ENCODE peak calls at places on chromosomes 6 and 20, in five cellular contexts. A is H7, S is HFF-Myc, M is psoas muscle, P is astrocyte of the cerebellum. J is an unnamed sample.

GRCh38 chr6:156778615-156779205 is 1.5 kb downstream of the ARID1B start:
- DNase-seq in A (peak; percentile 70), S (no peak), M (peak; percentile 75), P (no peak), J (no peak)

GRCh38 chr20:19922716-19923115 is 94.4 kb upstream of the NAA20 start:
- DNase-seq in A (no peak), S (no peak), M (no peak), P (no peak), J (no peak)

GRCh38 chr6:22544469-22544868 is 24.9 kb upstream of the HDGFL1 start:
- DNase-seq in A (no peak), S (no peak), M (no peak), P (no peak), J (no peak)

GRCh38 chr20:54433653-54434052 is 41.7 kb upstream of the DOK5 start:
- DNase-seq in A (no peak), S (no peak), M (no peak), P (no peak), J (no peak)

GRCh38 chr6:131858765-131859490 is 51.1 kb downstream of the ENPP1 start:
- DNase-seq in A (no peak), S (peak; percentile 48), M (no peak), P (peak; percentile 80), J (peak; percentile 37)

GRCh38 chr6:12112540-12113189 is 100.6 kb downstream of the HIVEP1 start:
- DNase-seq in A (peak; percentile 35), S (no peak), M (no peak), P (no peak), J (no peak)

GRCh38 chr6:131124341-131125071 is 10.8 kb upstream of the AKAP7 start:
- DNase-seq in A (no peak), S (no peak), M (no peak), P (no peak), J (no peak)

GRCh38 chr6:84263557-84263956 is 36.1 kb upstream of the CEP162 start:
- DNase-seq in A (no peak), S (no peak), M (no peak), P (no peak), J (no peak)

GRCh38 chr6:77368660-77369313 is 94.5 kb downstream of the HTR1B start:
- DNase-seq in A (no peak), S (no peak), M (peak; percentile 57), P (no peak), J (no peak)

GRCh38 chr6:47135772-47136171 is 93.6 kb upstream of the ADGRF1 start:
- DNase-seq in A (no peak), S (peak; percentile 85), M (no peak), P (peak; percentile 88), J (peak; percentile 92)

GRCh38 chr6:159790947-159791598 is 806 bp downstream of the MRPL18 start:
- DNase-seq in A (no peak), S (no peak), M (no peak), P (no peak), J (no peak)

GRCh38 chr20:19793716-19794115 is 35.7 kb downstream of the RIN2 start:
- DNase-seq in A (no peak), S (no peak), M (no peak), P (no peak), J (no peak)

GRCh38 chr20:4156411-4156810 is 141.1 kb upstream of the RNF24 start:
- DNase-seq in A (no peak), S (no peak), M (no peak), P (no peak), J (no peak)

GRCh38 chr6:22829070-22829469 is 259.7 kb downstream of the HDGFL1 start:
- DNase-seq in A (no peak), S (no peak), M (no peak), P (no peak), J (no peak)

GRCh38 chr6:11427827-11428245 is 109.7 kb upstream of the TMEM170B start:
- DNase-seq in A (no peak), S (no peak), M (no peak), P (peak; percentile 32), J (no peak)

GRCh38 chr6:129280719-129281118 is 397.8 kb downstream of the LAMA2 start:
- DNase-seq in A (no peak), S (no peak), M (no peak), P (no peak), J (no peak)

GRCh38 chr20:61917459-61917858 is 148.2 kb downstream of the TAF4 start:
- DNase-seq in A (no peak), S (no peak), M (no peak), P (no peak), J (no peak)

GRCh38 chr20:44552950-44553908 is 29.1 kb upstream of the PKIG start:
- DNase-seq in A (no peak), S (peak; percentile 84), M (no peak), P (peak; percentile 62), J (peak; percentile 58)

GRCh38 chr6:43444036-43444435 is 11.3 kb downstream of the DLK2 start:
- DNase-seq in A (peak; percentile 14), S (peak; percentile 60), M (no peak), P (no peak), J (no peak)

GRCh38 chr20:17854307-17854903 is 114.2 kb downstream of the SNX5 start:
- DNase-seq in A (peak; percentile 77), S (no peak), M (peak; percentile 79), P (no peak), J (no peak)

GRCh38 chr6:131532476-131533108 is 40.4 kb upstream of the ARG1 start:
- DNase-seq in A (no peak), S (no peak), M (no peak), P (no peak), J (no peak)

GRCh38 chr20:54105653-54106052 is 35.3 kb upstream of the BCAS1 start:
- DNase-seq in A (no peak), S (no peak), M (no peak), P (no peak), J (no peak)

GRCh38 chr6:21931641-21932335 is 338.2 kb downstream of the SOX4 start:
- DNase-seq in A (no peak), S (no peak), M (no peak), P (peak; percentile 62), J (no peak)

GRCh38 chr6:94130458-94130857 is 711.1 kb upstream of the EPHA7 start:
- DNase-seq in A (peak; percentile 0), S (no peak), M (no peak), P (no peak), J (no peak)

GRCh38 chr6:15758631-15759215 is 95.9 kb upstream of the DTNBP1 start:
- DNase-seq in A (no peak), S (no peak), M (no peak), P (no peak), J (no peak)

GRCh38 chr6:98958791-98959190 is 11.0 kb upstream of the FBXL4 start:
- DNase-seq in A (no peak), S (no peak), M (no peak), P (no peak), J (no peak)

GRCh38 chr6:4253604-4254211 is 118.3 kb upstream of the ECI2 start:
- DNase-seq in A (no peak), S (peak; percentile 72), M (no peak), P (peak; percentile 34), J (peak; percentile 51)
- H3K4me3 ChIP-seq in A (no peak overlapping the region), S (no peak overlapping the region), M (no peak overlapping the region), P (no peak overlapping the region), J (no peak overlapping the region)

DNA sequence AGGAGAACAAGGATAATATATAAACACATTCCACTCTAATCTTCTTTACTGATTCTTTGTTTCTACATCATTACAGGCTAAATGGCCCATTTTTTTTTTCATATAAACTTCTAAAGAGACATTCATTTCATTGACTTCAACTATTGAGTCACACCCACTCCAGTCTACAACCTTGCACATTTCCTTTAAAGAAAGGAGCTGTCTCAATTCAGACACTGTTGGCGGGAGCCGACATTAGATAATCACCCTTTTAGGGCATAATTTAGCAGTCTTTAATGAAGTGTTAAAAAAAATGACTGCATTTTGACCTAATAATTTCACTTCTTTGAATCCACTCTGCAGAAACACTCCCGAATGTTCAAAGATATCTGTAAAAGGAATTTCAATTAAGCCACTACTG is 1.6 kb downstream of the EPM2A start:
- DNase-seq in A (no peak), S (no peak), M (no peak), P (no peak), J (no peak)
- H3K4me3 ChIP-seq in A (no peak overlapping the region), S (peak overlapping the region; percentile 61), M (peak overlapping the region; percentile 77), P (no peak overlapping the region), J (no peak overlapping the region)

GRCh38 chr6:70280462-70280861 is 22.4 kb downstream of the COL9A1 start:
- DNase-seq in A (peak; percentile 46), S (no peak), M (no peak), P (no peak), J (no peak)

GRCh38 chr6:70282906-70283461 is 19.9 kb downstream of the COL9A1 start:
- DNase-seq in A (peak; percentile 82), S (no peak), M (no peak), P (no peak), J (no peak)

GRCh38 chr6:70277480-70277879 is 25.4 kb downstream of the COL9A1 start:
- DNase-seq in A (no peak), S (no peak), M (no peak), P (no peak), J (peak; percentile 2)

DNA sequence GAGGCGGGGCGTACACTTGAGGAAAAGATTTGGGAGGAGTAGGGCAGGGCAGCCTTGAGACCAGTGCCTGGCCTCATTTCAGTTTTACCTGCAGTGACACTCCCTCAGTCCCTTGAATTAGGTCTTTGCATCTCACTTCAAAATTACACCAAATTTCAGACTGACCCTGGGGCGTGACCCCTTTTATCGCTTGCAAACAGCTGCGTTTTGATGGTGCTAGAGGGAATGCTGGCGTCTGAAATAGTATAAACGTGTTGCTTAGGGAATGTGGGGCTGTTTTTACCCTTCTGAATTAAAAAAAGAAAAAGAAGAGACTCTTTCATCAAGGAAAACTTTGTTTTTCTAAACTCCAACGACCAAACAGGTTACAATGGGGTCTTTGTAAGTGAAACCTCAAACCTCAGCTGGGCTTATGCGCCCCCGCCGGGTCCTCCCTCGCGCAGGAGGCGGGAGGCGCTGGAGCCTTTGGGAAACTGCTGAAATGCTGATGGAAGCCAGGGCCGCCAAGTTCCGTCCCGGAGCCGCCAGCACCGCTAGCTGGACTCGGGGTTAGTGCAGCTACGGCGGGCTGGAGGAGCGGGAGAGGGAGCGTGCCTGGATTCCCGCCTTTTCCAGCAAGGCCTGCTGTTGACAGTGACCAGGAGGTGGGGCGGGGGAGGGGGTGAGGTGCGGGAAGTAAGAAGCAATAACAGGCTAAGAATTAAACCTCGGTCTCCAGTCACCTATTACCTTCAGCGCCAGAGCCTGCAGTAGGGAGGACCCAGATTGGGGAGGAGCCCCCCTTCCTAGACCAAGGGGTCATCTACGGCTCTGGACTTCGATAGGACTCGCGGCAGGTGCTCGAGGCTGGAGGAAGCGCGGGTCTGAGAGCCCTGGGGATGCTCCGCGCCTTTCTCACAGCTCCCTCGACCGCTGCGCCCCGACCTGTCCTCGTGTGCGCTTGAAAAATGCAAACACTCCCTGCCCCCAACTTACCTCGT is 20.7 kb downstream of the COL9A1 start:
- DNase-seq in A (peak; percentile 73), S (no peak), M (peak; percentile 50), P (no peak), J (no peak)
- H3K4me3 ChIP-seq in A (peak overlapping the region; percentile 59), S (no peak overlapping the region), M (peak overlapping the region; percentile 32), P (no peak overlapping the region), J (no peak overlapping the region)

GRCh38 chr6:161136655-161137054 is 137.2 kb downstream of the AGPAT4 start:
- DNase-seq in A (peak; percentile 19), S (no peak), M (no peak), P (no peak), J (no peak)
- H3K4me3 ChIP-seq in A (no peak overlapping the region), S (no peak overlapping the region), M (no peak overlapping the region), P (no peak overlapping the region), J (no peak overlapping the region)

GRCh38 chr6:28764761-28765282 is 159.0 kb downstream of the TRIM27 start:
- DNase-seq in A (no peak), S (no peak), M (no peak), P (no peak), J (no peak)
- H3K4me3 ChIP-seq in A (peak overlapping the region; percentile 10), S (no peak overlapping the region), M (no peak overlapping the region), P (no peak overlapping the region), J (no peak overlapping the region)

J was measured in skeletal muscle cell.